ENCODE peak calls at places on chromosomes 16 and 17, in six cellular contexts. T is prostate gland, W is GM12878, N is sigmoid colon, H is suprapubic skin, L is transverse colon. O is an unnamed sample.

GRCh38 chr16:48556913-48557351 is 53.0 kb downstream of the N4BP1 start:
- DNase-seq in H (no peak), W (peak; percentile 40), N (no peak), T (no peak), L (no peak), O (no peak)

GRCh38 chr16:66618588-66618987 is 14.1 kb downstream of the CMTM3 start:
- DNase-seq in N (no peak), L (no peak), W (no peak), H (no peak), T (no peak), O (no peak)

GRCh38 chr16:86198201-86199118 is 299.5 kb downstream of the IRF8 start:
- DNase-seq in L (no peak), T (no peak), H (peak; percentile 56), N (peak; percentile 83), W (no peak), O (no peak)

GRCh38 chr16:50300942-50301625 is 34.7 kb downstream of the ADCY7 start:
- DNase-seq in T (no peak), H (peak; percentile 79), W (no peak), N (peak; percentile 62), L (no peak), O (peak; percentile 43)

GRCh38 chr16:2912330-2913199 is 834 bp downstream of the FLYWCH1 start:
- DNase-seq in W (no peak), T (no peak), N (peak; percentile 80), L (peak; percentile 51), H (no peak), O (no peak)

GRCh38 chr17:51793686-51794085 is 364.8 kb downstream of the CA10 start:
- DNase-seq in H (no peak), L (no peak), W (no peak), N (no peak), T (no peak), O (no peak)

GRCh38 chr17:56908061-56908542 is 5.7 kb downstream of the TRIM25 start:
- DNase-seq in N (no peak), T (no peak), L (peak; percentile 76), H (no peak), W (peak; percentile 60), O (no peak)

GRCh38 chr16:72221216-72221995 is 49.5 kb upstream of the PMFBP1 start:
- DNase-seq in W (no peak), H (no peak), T (no peak), L (no peak), N (no peak), O (no peak)

GRCh38 chr16:80846275-80847013 is 42.0 kb upstream of the CDYL2 start:
- DNase-seq in N (no peak), W (no peak), L (no peak), H (no peak), T (no peak), O (no peak)

DNA sequence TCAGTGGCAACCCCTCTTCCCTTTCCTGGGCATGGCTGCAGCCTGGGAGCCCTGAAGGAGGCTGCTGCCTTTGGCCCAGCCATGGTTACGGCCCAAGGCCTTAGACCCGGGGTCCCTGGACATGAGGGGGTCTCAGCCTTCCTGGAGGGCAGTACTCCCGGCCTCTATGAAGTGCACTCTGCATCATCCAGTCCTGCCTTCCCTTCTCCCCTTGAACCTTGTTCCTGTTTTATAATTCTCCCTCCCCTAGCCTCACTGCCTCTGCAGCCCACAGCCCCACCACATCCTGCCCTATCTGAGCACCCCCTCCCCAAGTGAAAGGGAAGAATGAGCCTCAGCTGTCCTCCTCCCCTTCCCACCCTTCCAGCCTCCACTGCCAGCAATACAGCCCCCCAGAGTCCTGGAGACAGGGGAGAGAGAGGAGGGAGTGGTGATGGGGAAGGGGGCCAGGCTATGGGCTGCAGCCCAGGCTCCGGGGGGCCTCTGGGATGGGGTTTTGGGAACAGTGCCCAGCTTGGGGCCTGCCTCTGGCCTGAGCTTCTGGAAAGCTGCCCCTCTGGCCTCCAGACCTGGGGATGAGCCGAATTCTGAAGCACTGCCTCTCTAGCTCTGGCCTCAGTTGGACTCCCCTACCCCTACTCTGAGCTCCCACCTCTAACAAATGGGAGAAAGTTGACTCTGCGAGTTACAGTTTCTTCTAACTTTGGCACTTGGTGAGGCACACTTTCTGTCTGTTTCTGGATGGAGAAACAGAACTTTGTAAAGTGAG is 7.6 kb downstream of the CCR7 start:
- DNase-seq in H (peak; percentile 62), L (no peak), T (no peak), N (no peak), W (no peak), O (no peak)
- TF ChIP-seq POLR2AphosphoS5 in H (no peak), L (no peak), T (no peak), N (no peak), W (peak; percentile 8), O (no peak)

GRCh38 chr17:83082435-83082834 is 3.0 kb downstream of the METRNL start:
- DNase-seq in N (no peak), W (no peak), T (no peak), H (no peak), L (no peak), O (no peak)
- H3K4me3 ChIP-seq in N (peak overlapping the region; percentile 97), W (no peak overlapping the region), T (no peak overlapping the region), H (peak overlapping the region; percentile 95), L (no peak overlapping the region), O (peak overlapping the region; percentile 98)

GRCh38 chr17:9893606-9894005 is 11.5 kb downstream of the RCVRN start:
- DNase-seq in W (no peak), L (no peak), N (no peak), H (no peak), T (no peak), O (no peak)
- H3K4me1 ChIP-seq in W (no peaks in the 10 kb centered on the region), L (no peaks in the 10 kb centered on the region), N (no peaks in the 10 kb centered on the region), H (no peaks in the 10 kb centered on the region), T (no peaks in the 10 kb centered on the region), O (no peaks in the 10 kb centered on the region)

GRCh38 chr17:32654351-32654750 is 167.6 kb downstream of the CDK5R1 start:
- DNase-seq in W (no peak), H (no peak), N (no peak), L (no peak), T (no peak), O (no peak)
- TF ChIP-seq POLR2AphosphoS5 in W (no peak), H (no peak), N (no peak), L (no peak), T (no peak), O (no peak)

DNA sequence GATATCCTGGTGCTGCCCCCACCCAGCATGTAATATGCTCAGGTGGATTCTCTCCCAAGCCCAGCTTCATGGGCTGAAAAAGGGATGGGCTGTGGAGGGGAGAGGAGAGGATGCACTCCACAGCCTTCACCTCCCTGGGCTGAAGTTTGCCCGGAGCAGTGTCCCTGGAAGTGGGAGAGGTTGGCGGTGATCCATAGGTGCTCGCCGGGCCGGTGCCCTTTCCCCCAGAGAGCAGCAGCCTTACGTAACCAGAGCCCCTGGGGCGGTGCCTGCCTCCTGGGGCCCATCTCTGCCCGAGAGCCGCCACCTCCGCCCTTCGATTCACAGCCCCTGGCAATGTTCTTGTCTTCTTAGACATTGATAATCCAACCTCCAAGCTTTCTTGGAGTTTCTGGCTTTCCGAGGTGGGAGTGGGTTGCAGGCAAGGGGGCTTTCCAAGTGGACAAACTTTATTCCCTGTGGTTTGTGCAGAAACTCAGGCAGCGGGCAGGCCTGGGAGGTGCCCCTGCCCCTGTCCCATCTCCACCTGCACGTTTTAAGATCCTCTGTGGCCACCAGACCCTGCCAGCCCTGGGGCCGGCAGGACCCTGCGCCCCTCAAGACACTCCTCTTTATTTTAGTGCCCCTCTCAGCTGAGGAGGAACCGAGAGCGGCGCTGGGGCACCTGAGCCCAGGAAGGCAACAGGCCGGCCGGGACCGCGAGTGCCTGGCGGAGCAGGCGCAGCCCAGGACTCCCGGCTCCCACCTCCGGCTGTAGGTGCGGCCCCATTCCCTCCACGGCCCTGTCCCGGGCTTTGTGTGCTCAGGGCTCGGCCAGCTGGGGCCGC is 3.1 kb upstream of the WDR90 start:
- DNase-seq in L (peak; percentile 89), N (no peak), W (no peak), T (no peak), H (no peak), O (no peak)
- H3K4me3 ChIP-seq in L (peak overlapping the region; percentile 13), N (no peak overlapping the region), W (no peak overlapping the region), T (no peak overlapping the region), H (no peak overlapping the region), O (no peak overlapping the region)

DNA sequence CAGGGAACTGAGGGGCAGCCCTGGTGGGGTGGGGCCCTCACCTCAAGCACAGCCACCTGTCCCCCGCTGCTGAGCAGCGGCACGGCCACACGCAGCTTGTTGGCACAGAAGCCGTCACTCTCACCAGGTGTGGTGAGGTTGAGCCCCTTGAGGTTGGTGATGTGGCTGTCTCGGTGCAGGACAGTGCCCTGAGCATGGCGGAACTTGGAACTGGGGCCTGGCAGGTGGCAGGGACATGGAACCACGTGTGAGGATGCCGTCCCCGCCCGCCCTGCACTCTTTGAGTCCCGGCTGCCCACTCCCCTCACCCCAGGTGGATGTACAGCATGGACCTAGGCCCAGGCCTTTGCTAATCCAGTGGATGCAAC is 9.7 kb upstream of the VASN start:
- DNase-seq in T (no peak), W (no peak), L (no peak), N (no peak), H (no peak), O (no peak)
- H3K4me1 ChIP-seq in T (no peaks in the 10 kb centered on the region), W (peaks cover 7% of the 10 kb centered on the region), L (no peaks in the 10 kb centered on the region), N (no peaks in the 10 kb centered on the region), H (peaks cover 4% of the 10 kb centered on the region), O (no peaks in the 10 kb centered on the region)

O was measured in breast epithelium.